ENCODE peak calls at places on chromosomes 13 and 19, in four cellular contexts. One of them, this sample, is unnamed.

GRCh38 chr19:50556236-50557008 is 11.8 kb downstream of the LRRC4B start:
- DNase-seq in K562: peak; percentile 93
- DNase-seq in HepG2: peak; percentile 33
- DNase-seq in WTC11: peak; percentile 98
- DNase-seq in this sample: peak; percentile 15

GRCh38 chr13:111292710-111293485 is 27.5 kb upstream of the TEX29 start:
- DNase-seq in WTC11: no peak
- DNase-seq in K562: no peak
- DNase-seq in HepG2: no peak
- DNase-seq in this sample: no peak

GRCh38 chr19:52786078-52786463 is 520 bp downstream of the ZNF600 start:
- DNase-seq in HepG2: no peak
- DNase-seq in WTC11: peak; percentile 31
- DNase-seq in K562: peak; percentile 29
- DNase-seq in this sample: no peak

GRCh38 chr13:111470933-111471332 is 150.5 kb downstream of the TEX29 start:
- DNase-seq in WTC11: no peak
- DNase-seq in K562: no peak
- DNase-seq in HepG2: no peak
- DNase-seq in this sample: no peak

GRCh38 chr13:113612626-113613025 is 28.1 kb downstream of the TFDP1 start:
- DNase-seq in HepG2: no peak
- DNase-seq in WTC11: no peak
- DNase-seq in K562: no peak
- DNase-seq in this sample: no peak

GRCh38 chr13:94997126-94997525 is 284.8 kb upstream of the SOX21 start:
- DNase-seq in WTC11: no peak
- DNase-seq in K562: no peak
- DNase-seq in HepG2: no peak
- DNase-seq in this sample: no peak

GRCh38 chr19:14479985-14480694 is 5.0 kb upstream of the PTGER1 start:
- DNase-seq in K562: peak; percentile 85
- DNase-seq in HepG2: no peak
- DNase-seq in WTC11: peak; percentile 94
- DNase-seq in this sample: no peak

GRCh38 chr19:47241919-47242644 is 11.1 kb upstream of the BBC3 start:
- DNase-seq in WTC11: no peak
- DNase-seq in HepG2: no peak
- DNase-seq in K562: no peak
- DNase-seq in this sample: no peak

GRCh38 chr19:27765912-27766725 is 1446.8 kb downstream of the UQCRFS1 start:
- DNase-seq in HepG2: no peak
- DNase-seq in WTC11: no peak
- DNase-seq in K562: no peak
- DNase-seq in this sample: no peak

GRCh38 chr19:44371815-44372480 is 15.5 kb upstream of the ZNF112 start:
- DNase-seq in K562: no peak
- DNase-seq in WTC11: no peak
- DNase-seq in HepG2: no peak
- DNase-seq in this sample: no peak

GRCh38 chr19:28239270-28239669 is 973.7 kb downstream of the UQCRFS1 start:
- DNase-seq in WTC11: peak; percentile 80
- DNase-seq in K562: peak; percentile 16
- DNase-seq in HepG2: no peak
- DNase-seq in this sample: no peak

GRCh38 chr19:37902668-37903067 is 3.7 kb downstream of the WDR87 start:
- DNase-seq in WTC11: peak; percentile 89
- DNase-seq in HepG2: peak; percentile 71
- DNase-seq in K562: peak; percentile 78
- DNase-seq in this sample: no peak

GRCh38 chr13:113548171-113548641 is 36.3 kb upstream of the TFDP1 start:
- DNase-seq in WTC11: no peak
- DNase-seq in HepG2: no peak
- DNase-seq in K562: no peak
- DNase-seq in this sample: no peak

GRCh38 chr19:3750211-3750610 is 11.3 kb downstream of the APBA3 start:
- DNase-seq in K562: no peak
- DNase-seq in WTC11: no peak
- DNase-seq in HepG2: no peak
- DNase-seq in this sample: no peak

GRCh38 chr13:51914137-51914493 is 52.3 kb downstream of the CCDC70 start:
- DNase-seq in K562: no peak
- DNase-seq in HepG2: no peak
- DNase-seq in WTC11: no peak
- DNase-seq in this sample: no peak

GRCh38 chr13:109655611-109656010 is 130.8 kb downstream of the IRS2 start:
- DNase-seq in K562: no peak
- DNase-seq in WTC11: no peak
- DNase-seq in HepG2: no peak
- DNase-seq in this sample: no peak

GRCh38 chr19:28864024-28864503 is 348.9 kb downstream of the UQCRFS1 start:
- DNase-seq in K562: no peak
- DNase-seq in HepG2: no peak
- DNase-seq in WTC11: no peak
- DNase-seq in this sample: no peak

GRCh38 chr19:48249502-48250014 is 6.2 kb downstream of the CARD8 start:
- DNase-seq in HepG2: no peak
- DNase-seq in WTC11: no peak
- DNase-seq in K562: no peak
- DNase-seq in this sample: peak; percentile 78

GRCh38 chr13:73225983-73226382 is 167.2 kb downstream of the KLF5 start:
- DNase-seq in HepG2: no peak
- DNase-seq in K562: no peak
- DNase-seq in WTC11: no peak
- DNase-seq in this sample: no peak

GRCh38 chr19:28929026-28929425 is 283.9 kb downstream of the UQCRFS1 start:
- DNase-seq in K562: no peak
- DNase-seq in WTC11: no peak
- DNase-seq in HepG2: no peak
- DNase-seq in this sample: no peak

GRCh38 chr13:94710081-94710809 is 2.1 kb downstream of the SOX21 start:
- DNase-seq in WTC11: no peak
- DNase-seq in HepG2: no peak
- DNase-seq in K562: no peak
- DNase-seq in this sample: no peak

GRCh38 chr13:57629821-57630235 is 1.7 kb upstream of the PCDH17 start:
- DNase-seq in WTC11: peak; percentile 98
- DNase-seq in K562: peak; percentile 11
- DNase-seq in HepG2: no peak
- DNase-seq in this sample: no peak

GRCh38 chr13:113663934-113664333 is 3.1 kb upstream of the GRK1 start:
- DNase-seq in HepG2: no peak
- DNase-seq in K562: no peak
- DNase-seq in WTC11: peak; percentile 6
- DNase-seq in this sample: no peak

DNA sequence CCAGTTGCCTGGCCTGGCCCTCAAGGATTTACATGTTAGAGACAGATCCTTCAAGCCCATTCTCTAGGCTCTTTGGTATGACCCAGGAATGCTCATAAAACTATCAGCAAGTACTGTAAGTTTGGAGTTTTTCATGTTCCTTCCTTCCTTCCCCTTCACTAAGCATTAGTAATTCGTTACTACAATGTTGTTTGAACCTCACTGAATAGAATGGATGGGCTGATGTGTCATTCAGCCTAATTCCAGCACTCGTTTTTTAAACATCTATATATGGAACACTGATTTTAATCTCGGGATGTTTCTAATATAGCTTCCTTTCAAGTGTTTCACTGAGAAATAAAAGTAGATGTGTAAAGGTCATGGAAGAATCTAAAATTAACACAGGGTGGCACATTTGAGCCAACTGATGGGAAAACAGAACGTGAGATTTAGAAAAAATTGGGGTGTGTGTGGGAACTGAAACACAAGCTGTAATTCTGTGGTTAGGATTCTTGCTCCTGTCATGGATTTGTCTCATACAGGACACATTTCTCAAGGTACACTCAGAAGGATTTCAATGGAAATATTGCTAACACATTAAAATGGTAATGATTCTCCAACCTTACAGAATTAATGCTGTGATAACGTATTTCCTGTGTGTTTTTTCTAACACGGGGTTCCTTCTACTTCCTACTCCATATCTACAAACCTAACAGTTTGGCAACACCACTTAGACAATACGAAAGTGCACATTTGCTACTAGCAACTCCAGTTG is 93.4 kb downstream of the FLT1 start:
- DNase-seq in K562: no peak
- DNase-seq in HepG2: no peak
- DNase-seq in WTC11: no peak
- DNase-seq in this sample: peak; percentile 62
- TF ChIP-seq ETV6 in K562: no peak
- TF ChIP-seq ETV6 in HepG2: no peak
- TF ChIP-seq ETV6 in WTC11: no peak
- TF ChIP-seq ETV6 in this sample: peak; percentile 56

GRCh38 chr13:33487575-33488243 is 202.2 kb upstream of the STARD13 start:
- DNase-seq in HepG2: peak; percentile 10
- DNase-seq in WTC11: no peak
- DNase-seq in K562: no peak
- DNase-seq in this sample: peak; percentile 27

GRCh38 chr13:33485247-33485646 is 199.7 kb upstream of the STARD13 start:
- DNase-seq in HepG2: no peak
- DNase-seq in K562: no peak
- DNase-seq in WTC11: no peak
- DNase-seq in this sample: no peak

GRCh38 chr13:33479066-33479465 is 193.5 kb upstream of the STARD13 start:
- DNase-seq in WTC11: no peak
- DNase-seq in K562: no peak
- DNase-seq in HepG2: no peak
- DNase-seq in this sample: no peak

GRCh38 chr13:33480561-33480960 is 195.0 kb upstream of the STARD13 start:
- DNase-seq in WTC11: no peak
- DNase-seq in HepG2: no peak
- DNase-seq in K562: no peak
- DNase-seq in this sample: no peak

GRCh38 chr13:33483471-33483870 is 197.9 kb upstream of the STARD13 start:
- DNase-seq in K562: no peak
- DNase-seq in HepG2: no peak
- DNase-seq in WTC11: no peak
- DNase-seq in this sample: no peak
- TF ChIP-seq ESRRA in K562: no peak
- TF ChIP-seq ESRRA in HepG2: no peak
- TF ChIP-seq ESRRA in WTC11: no peak
- TF ChIP-seq ESRRA in this sample: no peak

GRCh38 chr19:12034610-12035009 is 869 bp downstream of the ZNF433 start:
- DNase-seq in WTC11: no peak
- DNase-seq in HepG2: no peak
- DNase-seq in K562: no peak
- DNase-seq in this sample: no peak
- TF ChIP-seq ETV6 in WTC11: no peak
- TF ChIP-seq ETV6 in HepG2: no peak
- TF ChIP-seq ETV6 in K562: no peak
- TF ChIP-seq ETV6 in this sample: no peak

DNA sequence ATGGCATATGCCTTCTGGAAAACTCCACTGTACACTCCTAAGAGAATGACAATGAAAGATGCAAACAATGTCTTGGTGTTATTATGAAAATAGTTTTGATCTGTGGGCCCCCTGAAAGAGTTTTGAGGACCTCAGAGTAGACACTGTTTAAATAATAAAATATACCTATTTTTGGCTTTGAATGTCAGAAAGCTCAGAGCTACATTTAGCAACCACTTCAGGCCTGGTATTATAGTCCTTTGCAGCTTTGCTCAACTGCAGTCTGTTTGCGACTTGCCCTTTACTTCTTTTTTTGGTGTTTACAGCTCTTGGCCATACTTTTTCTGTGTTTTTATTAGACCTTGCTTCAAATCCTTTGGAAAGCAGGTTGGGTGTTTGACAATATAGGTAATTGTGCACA is 5.8 kb upstream of the UBE2L5 start:
- DNase-seq in WTC11: no peak
- DNase-seq in HepG2: no peak
- DNase-seq in K562: no peak
- DNase-seq in this sample: no peak
- TF ChIP-seq ESRRA in WTC11: no peak
- TF ChIP-seq ESRRA in HepG2: no peak
- TF ChIP-seq ESRRA in K562: no peak
- TF ChIP-seq ESRRA in this sample: no peak

GRCh38 chr19:6125571-6125989 is 9.9 kb upstream of the ACSBG2 start:
- DNase-seq in K562: peak; percentile 77
- DNase-seq in WTC11: peak; percentile 63
- DNase-seq in HepG2: peak; percentile 75
- DNase-seq in this sample: peak; percentile 40
- TF ChIP-seq ETV6 in K562: no peak
- TF ChIP-seq ETV6 in WTC11: no peak
- TF ChIP-seq ETV6 in HepG2: no peak
- TF ChIP-seq ETV6 in this sample: no peak

This sample was measured in GM12878.